ENCODE peak calls at places on chromosomes 1 and 21, in six cellular contexts. X, F, D, R, L and T are unnamed samples.

GRCh38 chr1:41905103-41905675 is 13.5 kb downstream of the HIVEP3 start:
- DNase-seq in L (peak), R (no peak), F (no peak), D (no peak), X (no peak), T (no peak)

GRCh38 chr1:236654957-236655356 is 31.3 kb upstream of the ACTN2 start:
- DNase-seq in X (no peak), L (no peak), D (no peak), R (no peak), F (no peak), T (no peak)

GRCh38 chr1:209808059-209808494 is 2.1 kb upstream of the IRF6 start:
- DNase-seq in X (no peak), D (peak), L (peak), F (peak), R (no peak), T (no peak)

GRCh38 chr21:41928621-41929220 is 25.1 kb downstream of the C2CD2 start:
- DNase-seq in X (no peak), L (peak), F (no peak), R (no peak), D (peak), T (no peak)

GRCh38 chr1:206004821-206005220 is 1.6 kb upstream of the RAB7B start:
- DNase-seq in R (no peak), L (peak), F (no peak), D (no peak), X (no peak), T (no peak)

GRCh38 chr1:209238356-209238755 is 345.2 kb upstream of the CAMK1G start:
- DNase-seq in F (no peak), R (no peak), X (no peak), L (no peak), D (no peak), T (no peak)

GRCh38 chr1:155961937-155962336 is 16.4 kb downstream of the ARHGEF2 start:
- DNase-seq in R (no peak), X (no peak), D (peak), L (peak), F (peak), T (peak)

GRCh38 chr21:23496729-23497128 is 2110.6 kb downstream of the MRPL39 start:
- DNase-seq in F (no peak), L (no peak), R (no peak), X (no peak), D (no peak), T (no peak)

GRCh38 chr1:89519779-89520358 is 4.8 kb upstream of the LRRC8B start:
- DNase-seq in L (peak), R (no peak), D (peak), X (no peak), F (peak), T (no peak)

GRCh38 chr1:185193756-185194155 is 36.8 kb downstream of the SWT1 start:
- DNase-seq in D (no peak), F (no peak), L (no peak), R (no peak), X (no peak), T (no peak)

GRCh38 chr1:196407358-196408041 is 200.7 kb downstream of the KCNT2 start:
- DNase-seq in R (no peak), L (peak), D (peak), X (no peak), F (peak), T (no peak)

GRCh38 chr21:32322676-32323075 is 24.0 kb downstream of the MRAP start:
- DNase-seq in X (no peak), L (no peak), R (no peak), F (no peak), D (no peak), T (no peak)

GRCh38 chr1:156480015-156480368 is 20.6 kb downstream of the MEF2D start:
- DNase-seq in R (no peak), L (no peak), X (no peak), D (no peak), F (no peak), T (no peak)

GRCh38 chr1:177517556-177517955 is 346.8 kb downstream of the BRINP2 start:
- DNase-seq in F (peak), X (no peak), D (peak), L (peak), R (no peak), T (no peak)

GRCh38 chr1:205077158-205077933 is 6.9 kb downstream of the TMEM81 start:
- DNase-seq in D (no peak), X (no peak), R (no peak), F (no peak), L (no peak), T (no peak)

GRCh38 chr1:211326528-211327340 is at the start of gene TRAF5:
- DNase-seq in R (peak), F (peak), L (peak), X (peak), D (peak), T (peak)

DNA sequence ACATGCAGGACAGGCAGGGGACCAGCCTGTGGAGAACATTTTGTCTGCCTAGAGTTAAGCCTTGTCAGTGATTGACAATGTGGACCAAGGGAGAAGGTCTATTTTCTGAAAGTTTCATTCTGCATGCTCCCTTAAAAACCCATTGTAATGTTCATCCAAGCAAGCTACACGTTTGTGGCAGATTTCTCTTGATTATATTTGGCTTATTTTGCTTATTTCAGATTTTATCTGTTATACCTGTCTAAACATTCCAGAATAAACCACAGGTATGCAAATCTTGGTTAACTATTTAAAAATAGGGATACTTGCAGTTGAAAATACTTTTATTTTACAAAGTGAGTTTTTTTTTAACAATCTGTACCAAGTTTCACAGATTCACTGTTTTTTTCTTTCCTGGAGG is 78.2 kb upstream of the F3 start:
- DNase-seq in L (no peak), D (no peak), R (no peak), X (no peak), F (no peak), T (no peak)
- H3K4me2 ChIP-seq in L (no peak), D (no peak), R (no peak), X (no peak), F (no peak), T (no peak)

DNA sequence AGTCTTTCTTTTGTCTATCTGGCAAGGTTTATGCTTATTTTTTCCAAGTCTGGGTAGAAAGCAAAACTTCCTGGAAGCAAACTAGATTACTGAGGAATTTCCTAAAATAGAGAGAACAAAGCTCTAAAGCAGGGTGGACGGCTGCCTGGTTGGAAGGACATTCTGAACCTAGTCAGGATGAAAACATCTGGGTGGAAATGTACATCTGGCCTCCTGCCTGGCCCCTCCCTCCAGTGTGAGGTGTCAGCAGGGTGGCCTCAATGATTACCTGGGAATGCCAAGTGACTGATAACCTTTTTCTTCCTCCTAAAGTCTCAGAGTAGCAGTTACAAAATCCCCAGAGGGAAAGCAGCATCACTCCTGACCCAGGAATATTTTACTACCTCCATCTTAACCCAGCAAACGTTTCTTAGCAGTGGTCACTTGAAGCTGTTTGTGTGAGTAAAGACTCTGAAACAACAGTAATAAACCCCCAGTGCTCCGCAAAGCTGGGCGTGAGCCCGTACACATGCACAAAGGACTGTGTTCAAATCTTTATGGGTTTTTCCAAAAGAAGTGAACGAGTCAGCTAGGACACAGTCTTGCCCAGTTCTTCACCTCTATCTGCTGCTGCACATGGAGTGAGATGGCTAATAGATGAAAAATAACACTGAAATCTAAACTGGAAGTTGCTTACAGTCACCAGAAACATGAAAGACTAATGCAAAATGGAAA is 18.9 kb downstream of the ANGPTL7 start:
- DNase-seq in R (no peak), X (no peak), D (no peak), L (peak), F (no peak), T (no peak)
- H3K14ac ChIP-seq in R (no peak), X (no peak), D (no peak), L (no peak), F (no peak), T (no peak)

DNA sequence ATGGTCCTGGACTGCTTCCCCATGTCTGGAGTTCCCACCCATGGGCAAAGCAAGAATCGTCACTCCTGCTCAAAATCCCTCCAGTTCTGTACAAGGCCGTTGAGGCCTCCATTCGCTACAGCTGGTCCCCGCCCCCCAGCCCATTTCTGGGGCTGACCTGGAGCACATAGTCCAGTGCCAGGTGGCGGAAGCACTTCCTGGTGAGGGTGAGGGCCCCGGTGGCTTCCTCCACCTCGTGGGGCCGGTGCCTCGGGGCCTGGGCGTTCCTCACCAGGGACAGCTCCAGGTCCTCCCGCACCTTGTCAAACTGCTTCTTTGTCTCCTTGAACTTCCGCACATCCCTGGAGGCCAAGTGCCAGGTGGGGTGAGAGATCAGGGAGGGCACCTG is 7.4 kb downstream of the ACAP3 start:
- DNase-seq in L (peak), D (no peak), R (no peak), X (no peak), F (no peak), T (no peak)
- H3K4me2 ChIP-seq in L (no peak), D (no peak), R (no peak), X (no peak), F (no peak), T (no peak)

GRCh38 chr1:58255192-58255591 is 291.3 kb downstream of the OMA1 start:
- DNase-seq in L (no peak), R (no peak), X (no peak), F (no peak), D (no peak), T (no peak)
- H3K14ac ChIP-seq in L (no peak), R (no peak), X (no peak), F (no peak), D (no peak), T (no peak)

GRCh38 chr1:78560811-78561210 is 59.4 kb upstream of the IFI44L start:
- DNase-seq in R (no peak), L (no peak), F (no peak), X (no peak), D (no peak), T (no peak)

GRCh38 chr1:78559680-78560079 is 60.6 kb upstream of the IFI44L start:
- DNase-seq in F (no peak), X (no peak), R (no peak), D (no peak), L (no peak), T (no peak)

GRCh38 chr1:78549366-78549765 is 58.6 kb downstream of the PTGFR start:
- DNase-seq in R (no peak), F (no peak), D (no peak), X (no peak), L (no peak), T (no peak)

GRCh38 chr1:78553859-78554258 is 63.1 kb downstream of the PTGFR start:
- DNase-seq in R (no peak), L (peak), X (no peak), F (no peak), D (no peak), T (peak)

DNA sequence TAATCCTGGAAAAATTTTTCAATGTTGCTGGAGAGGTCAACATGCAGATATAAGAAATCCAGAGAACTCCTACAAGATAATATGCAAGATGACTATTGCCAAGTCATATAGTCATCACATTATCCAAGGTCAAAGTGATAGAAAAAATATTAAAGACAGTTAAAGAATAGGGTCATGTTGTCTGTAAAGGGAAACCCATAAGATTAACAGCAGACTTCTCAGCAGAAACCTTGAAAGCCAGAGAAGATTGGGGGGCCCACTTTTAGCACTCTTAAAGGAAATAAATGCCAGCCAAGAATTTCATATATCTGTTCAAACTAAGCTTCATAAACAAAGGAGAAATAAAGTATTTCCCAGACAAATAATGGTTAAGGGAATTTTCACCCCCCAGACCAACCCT is 64.1 kb downstream of the PTGFR start:
- DNase-seq in D (no peak), X (no peak), R (no peak), F (no peak), L (no peak), T (no peak)
- H3K4me2 ChIP-seq in D (no peak), X (no peak), R (no peak), F (no peak), L (no peak), T (no peak)

DNA sequence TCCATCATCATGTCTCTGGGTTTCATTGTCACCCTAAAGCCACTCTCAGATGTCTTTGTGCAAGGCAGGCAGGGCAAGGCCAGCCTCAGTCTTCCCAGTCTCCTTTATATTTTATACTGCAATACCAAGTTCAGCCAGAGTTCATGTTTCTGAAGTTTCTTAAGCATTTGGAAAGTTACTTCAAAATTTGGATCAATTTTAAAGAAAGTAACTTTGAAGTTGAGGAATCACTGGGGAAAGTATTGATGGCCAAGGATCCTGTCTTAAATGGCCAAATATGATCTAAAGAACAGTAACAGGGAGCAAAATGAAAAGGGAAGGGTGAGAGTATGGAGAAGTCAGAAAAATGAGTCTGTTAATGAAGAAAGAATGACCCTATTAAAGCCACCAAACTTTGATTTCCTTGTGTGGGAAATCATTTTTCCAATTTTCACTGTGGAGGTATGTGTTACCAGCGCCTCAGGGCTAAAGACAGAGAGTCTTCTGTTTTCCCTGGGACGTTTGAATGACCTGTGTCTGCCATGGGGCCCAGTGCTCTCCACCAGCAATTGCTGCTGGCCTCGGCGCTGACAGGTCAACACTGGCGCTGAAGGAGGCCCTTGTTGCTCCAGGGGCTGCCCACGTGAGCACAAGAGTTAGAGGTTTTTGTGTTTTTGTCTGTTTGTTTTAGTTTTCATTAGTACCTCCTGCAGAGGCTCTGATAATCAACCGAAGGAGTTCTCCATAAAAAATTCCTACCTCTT is 93.9 kb downstream of the ATP5PO start:
- DNase-seq in D (no peak), F (no peak), R (no peak), L (no peak), X (no peak), T (no peak)
- H3K14ac ChIP-seq in D (no peak), F (no peak), R (no peak), L (no peak), X (no peak), T (no peak)